ENCODE peak calls at places on chromosomes 12 and 14, in six cellular contexts. U is sigmoid colon, M is breast epithelium, V is K562, P is GM12878, C is HepG2. Q is an unnamed sample. For H3K4me1, the result is how much of the 10 kb centered on the place peaks cover.

GRCh38 chr12:27020761-27021160 is 1.6 kb upstream of the MED21 start:
- DNase-seq in U (no peak), M (no peak), V (no peak), P (no peak), C (no peak), Q (no peak)

GRCh38 chr12:131133015-131133905 is 179.6 kb downstream of the ADGRD1 start:
- DNase-seq in U (peak), M (no peak), V (no peak), P (no peak), C (no peak), Q (no peak)

GRCh38 chr14:54108481-54109471 is 152.2 kb upstream of the BMP4 start:
- DNase-seq in U (no peak), M (no peak), V (no peak), P (no peak), C (peak), Q (no peak)

GRCh38 chr12:24152270-24152669 is 202.8 kb upstream of the SOX5 start:
- DNase-seq in U (no peak), M (no peak), V (no peak), P (no peak), C (no peak), Q (no peak)

GRCh38 chr12:67222302-67222701 is 46.9 kb upstream of the CAND1 start:
- DNase-seq in U (no peak), M (no peak), V (no peak), P (no peak), C (no peak), Q (no peak)

GRCh38 chr12:21819236-21819635 is 44.7 kb upstream of the KCNJ8 start:
- DNase-seq in U (no peak), M (no peak), V (no peak), P (no peak), C (peak), Q (no peak)

GRCh38 chr12:96108321-96108720 is 72.9 kb upstream of the LTA4H start:
- DNase-seq in U (peak), M (no peak), V (no peak), P (no peak), C (no peak), Q (no peak)

GRCh38 chr12:115598827-115599226 is 678.7 kb downstream of the MED13L start:
- DNase-seq in U (no peak), M (no peak), V (no peak), P (no peak), C (no peak), Q (no peak)

GRCh38 chr14:23359167-23359626 is 5.8 kb downstream of the EFS start:
- DNase-seq in U (no peak), M (no peak), V (no peak), P (no peak), C (no peak), Q (no peak)

GRCh38 chr14:52124791-52125661 is 56.2 kb upstream of the NID2 start:
- DNase-seq in U (no peak), M (no peak), V (no peak), P (no peak), C (no peak), Q (no peak)

GRCh38 chr14:42470427-42470719 is 863.7 kb downstream of the LRFN5 start:
- DNase-seq in U (no peak), M (no peak), V (no peak), P (no peak), C (no peak), Q (no peak)

GRCh38 chr12:28699029-28699428 is 450.0 kb upstream of the FAR2 start:
- DNase-seq in U (no peak), M (no peak), V (no peak), P (no peak), C (no peak), Q (no peak)

GRCh38 chr12:77727442-77728001 is 103.2 kb upstream of the NAV3 start:
- DNase-seq in U (no peak), M (no peak), V (no peak), P (no peak), C (no peak), Q (no peak)

GRCh38 chr14:24411468-24412454 is 13.0 kb downstream of the NYNRIN start:
- DNase-seq in U (peak), M (no peak), V (peak), P (no peak), C (peak), Q (no peak)

GRCh38 chr12:106994579-106995220 is 7.8 kb upstream of the MTERF2 start:
- DNase-seq in U (no peak), M (no peak), V (no peak), P (no peak), C (no peak), Q (no peak)

GRCh38 chr14:66371776-66372175 is 114.4 kb upstream of the CCDC196 start:
- DNase-seq in U (no peak), M (no peak), V (no peak), P (no peak), C (no peak), Q (no peak)

GRCh38 chr12:86134571-86134970 is 121.6 kb downstream of the MGAT4C start:
- DNase-seq in U (no peak), M (no peak), V (no peak), P (no peak), C (no peak), Q (no peak)

GRCh38 chr14:101120636-101121398 is 217.3 kb upstream of the RTL1 start:
- DNase-seq in U (peak), M (no peak), V (no peak), P (no peak), C (no peak), Q (no peak)

GRCh38 chr14:69845787-69846186 is 33.4 kb upstream of the SMOC1 start:
- DNase-seq in U (no peak), M (no peak), V (no peak), P (no peak), C (peak), Q (no peak)

GRCh38 chr12:724194-724855 is 28.1 kb upstream of the WNK1 start:
- DNase-seq in U (no peak), M (no peak), V (no peak), P (no peak), C (no peak), Q (peak)

GRCh38 chr12:32312049-32312670 is 87.2 kb upstream of the FGD4 start:
- DNase-seq in U (no peak), M (no peak), V (no peak), P (peak), C (peak), Q (peak)

GRCh38 chr12:24839268-24839791 is 109.6 kb downstream of the BCAT1 start:
- DNase-seq in U (no peak), M (no peak), V (no peak), P (peak), C (no peak), Q (no peak)

GRCh38 chr14:26984318-26985177 is 386.7 kb upstream of the NOVA1 start:
- DNase-seq in U (peak), M (peak), V (peak), P (no peak), C (peak), Q (peak)

GRCh38 chr12:123397400-123397799 is 13.5 kb downstream of the KMT5A start:
- DNase-seq in U (no peak), M (no peak), V (no peak), P (no peak), C (no peak), Q (no peak)

GRCh38 chr12:13980548-13981295 is 680 bp downstream of the GRIN2B start:
- DNase-seq in U (no peak), M (no peak), V (no peak), P (no peak), C (no peak), Q (no peak)

GRCh38 chr12:53474819-53475218 is 22.9 kb downstream of the PCBP2 start:
- DNase-seq in U (no peak), M (no peak), V (no peak), P (no peak), C (no peak), Q (no peak)
- TF ChIP-seq POLR2AphosphoS5 in U (no peak), M (no peak), V (no peak), P (peak), C (no peak), Q (no peak)

GRCh38 chr14:97527993-97528392 is 730.8 kb downstream of the VRK1 start:
- DNase-seq in U (no peak), M (no peak), V (no peak), P (no peak), C (no peak), Q (no peak)
- H3K4me1 ChIP-seq in U (under half), M (under half), V (under half), P (under half), C (under half), Q (under half)

DNA sequence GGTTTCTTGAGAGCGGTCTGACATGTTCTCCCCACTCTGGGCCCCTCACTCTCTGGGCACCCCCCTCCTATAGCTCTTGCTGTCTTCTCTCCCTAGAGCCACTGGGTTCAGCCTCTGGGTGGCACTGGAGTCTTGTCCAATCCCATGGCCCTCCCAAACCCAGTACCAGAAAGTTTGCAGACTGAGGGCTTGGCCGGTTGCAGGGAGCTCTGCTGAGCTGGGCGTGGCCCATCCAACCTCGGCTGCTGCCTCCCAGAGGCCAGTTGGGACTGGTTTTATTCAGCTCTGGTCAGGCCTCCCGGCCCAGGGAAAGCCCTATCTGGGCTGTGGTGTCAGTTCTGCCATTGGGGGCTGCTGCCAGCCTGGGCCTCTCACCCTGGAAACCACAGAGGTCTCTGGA is 37.9 kb downstream of the ISCA2 start:
- DNase-seq in U (no peak), M (no peak), V (peak), P (no peak), C (peak), Q (no peak)
- TF ChIP-seq POLR2AphosphoS5 in U (no peak), M (no peak), V (no peak), P (no peak), C (no peak), Q (no peak)

GRCh38 chr12:104729610-104730446 is 228.3 kb downstream of the SLC41A2 start:
- DNase-seq in U (no peak), M (no peak), V (no peak), P (no peak), C (no peak), Q (no peak)
- H3K4me1 ChIP-seq in U (under half), M (under half), V (under half), P (under half), C (under half), Q (under half)

GRCh38 chr12:50925342-50925651 is 27.0 kb upstream of the HIGD1C start:
- DNase-seq in U (no peak), M (no peak), V (no peak), P (no peak), C (no peak), Q (no peak)

GRCh38 chr12:50923361-50924130 is 28.8 kb upstream of the HIGD1C start:
- DNase-seq in U (no peak), M (no peak), V (no peak), P (no peak), C (no peak), Q (no peak)

GRCh38 chr12:50924131-50924438 is 28.3 kb upstream of the HIGD1C start:
- DNase-seq in U (no peak), M (no peak), V (no peak), P (no peak), C (no peak), Q (no peak)

GRCh38 chr12:50924439-50925341 is 27.7 kb upstream of the HIGD1C start:
- DNase-seq in U (peak), M (peak), V (peak), P (peak), C (peak), Q (no peak)

DNA sequence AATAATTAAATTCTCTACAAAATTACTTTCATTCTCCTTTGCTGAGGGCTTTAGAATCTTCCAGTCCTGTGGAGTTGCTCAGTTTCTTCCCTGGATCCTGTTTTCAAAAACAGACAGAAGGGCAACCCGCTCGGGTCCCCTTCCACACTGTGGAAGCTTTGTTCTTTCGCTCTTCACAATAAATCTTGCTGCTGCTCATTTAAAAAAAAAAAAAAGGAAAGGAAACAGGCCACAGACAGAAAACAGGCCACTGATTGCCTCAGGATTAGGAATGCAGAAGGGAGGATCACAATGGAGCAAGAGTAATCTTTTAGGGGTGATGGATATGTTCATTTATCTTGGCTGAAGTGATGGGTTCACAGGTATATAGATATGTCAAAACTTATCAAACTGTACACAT is 29.5 kb upstream of the HIGD1C start:
- DNase-seq in U (peak), M (no peak), V (no peak), P (no peak), C (no peak), Q (no peak)
- TF ChIP-seq POLR2AphosphoS5 in U (peak), M (peak), V (no peak), P (no peak), C (no peak), Q (no peak)

GRCh38 chr14:99578541-99579044 is 25.4 kb downstream of the CCDC85C start:
- DNase-seq in U (peak), M (no peak), V (no peak), P (no peak), C (no peak), Q (no peak)

GRCh38 chr14:99575043-99576023 is 28.7 kb downstream of the CCDC85C start:
- DNase-seq in U (no peak), M (peak), V (peak), P (no peak), C (peak), Q (no peak)

GRCh38 chr14:99574099-99574880 is 29.7 kb downstream of the CCDC85C start:
- DNase-seq in U (no peak), M (no peak), V (no peak), P (no peak), C (peak), Q (no peak)

GRCh38 chr14:99576761-99577705 is 27.0 kb downstream of the CCDC85C start:
- DNase-seq in U (no peak), M (no peak), V (no peak), P (no peak), C (no peak), Q (no peak)

DNA sequence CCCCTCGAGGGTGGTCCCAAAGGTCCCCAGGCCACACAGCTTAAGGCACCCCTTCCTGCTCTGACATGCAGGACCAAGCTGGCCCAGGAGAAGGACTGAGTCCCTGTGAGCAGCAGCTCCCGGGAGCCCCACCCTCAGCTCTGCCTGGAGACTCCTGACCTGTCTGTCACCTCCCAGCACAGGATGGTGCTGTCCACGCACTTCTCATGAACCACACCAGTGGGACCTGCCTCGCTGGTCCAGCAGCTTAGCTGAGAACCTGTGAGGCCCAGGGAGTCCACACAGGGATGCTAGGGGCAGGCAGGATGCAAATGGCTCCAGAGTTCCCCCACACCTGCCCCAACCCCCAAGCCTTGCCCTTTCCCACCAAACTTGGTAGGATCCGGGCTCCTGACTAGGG is 27.7 kb downstream of the CCDC85C start:
- DNase-seq in U (no peak), M (no peak), V (no peak), P (no peak), C (no peak), Q (no peak)
- H3K4me1 ChIP-seq in U (under half), M (under half), V (under half), P (under half), C (half or more), Q (half or more)